ENCODE peak calls at places on chromosomes 12 and 14, in five cellular contexts. C is HCT116, S is cardiac fibroblast, P is brain microvascular endothelial cell, I is cardiac muscle cell. Q is an unnamed sample.

GRCh38 chr12:28884861-28885260 is 264.2 kb upstream of the FAR2 start:
- DNase-seq in I (no peak), C (no peak), P (no peak), S (no peak), Q (no peak)

GRCh38 chr12:56999456-56999855 is 6.9 kb downstream of the ZBTB39 start:
- DNase-seq in P (no peak), I (no peak), S (no peak), C (no peak), Q (no peak)

GRCh38 chr12:25099010-25099409 is 96.0 kb downstream of the DNAI7 start:
- DNase-seq in C (no peak), I (no peak), S (no peak), P (no peak), Q (no peak)

GRCh38 chr12:6831021-6831420 is 2.8 kb downstream of the P3H3 start:
- DNase-seq in I (no peak), C (no peak), S (no peak), P (no peak), Q (no peak)

GRCh38 chr14:57209561-57209960 is 59.1 kb downstream of the EXOC5 start:
- DNase-seq in I (no peak), C (no peak), S (peak; percentile 44), P (no peak), Q (no peak)

GRCh38 chr12:28222081-28222700 is 31.9 kb downstream of the CCDC91 start:
- DNase-seq in C (no peak), P (peak; percentile 12), S (no peak), I (no peak), Q (no peak)

GRCh38 chr12:31876568-31877424 is 82.4 kb upstream of the RESF1 start:
- DNase-seq in C (no peak), S (no peak), I (no peak), P (no peak), Q (no peak)

GRCh38 chr12:130139541-130139940 is 22.7 kb upstream of the FZD10 start:
- DNase-seq in C (no peak), I (no peak), P (no peak), S (no peak), Q (no peak)

GRCh38 chr12:116434155-116435065 is 124.8 kb upstream of the MAP1LC3B2 start:
- DNase-seq in S (peak; percentile 88), C (peak; percentile 91), P (peak; percentile 80), I (peak; percentile 89), Q (peak; percentile 53)

GRCh38 chr14:62064741-62065323 is 302.6 kb downstream of the SNAPC1 start:
- DNase-seq in S (no peak), C (no peak), I (no peak), P (no peak), Q (no peak)

GRCh38 chr12:111488271-111488670 is 82.5 kb downstream of the SH2B3 start:
- DNase-seq in I (no peak), C (no peak), S (peak; percentile 84), P (peak; percentile 48), Q (no peak)

GRCh38 chr14:70909788-70910614 is 2.7 kb downstream of the PCNX1 start:
- DNase-seq in S (no peak), P (no peak), I (no peak), C (no peak), Q (no peak)

GRCh38 chr12:68470664-68471328 is 138.6 kb upstream of the MDM1 start:
- DNase-seq in S (no peak), P (no peak), I (no peak), C (no peak), Q (no peak)

GRCh38 chr12:120474092-120474960 is 4.8 kb upstream of the SRSF9 start:
- DNase-seq in P (peak; percentile 66), I (no peak), C (peak; percentile 80), S (peak; percentile 77), Q (peak; percentile 74)

GRCh38 chr12:114672817-114673168 is 11.2 kb downstream of the TBX3 start:
- DNase-seq in I (no peak), C (no peak), P (no peak), S (no peak), Q (no peak)

GRCh38 chr12:114670257-114670955 is 13.6 kb downstream of the TBX3 start:
- DNase-seq in I (no peak), S (peak; percentile 37), C (no peak), P (no peak), Q (no peak)

GRCh38 chr12:114671321-114671663 is 12.7 kb downstream of the TBX3 start:
- DNase-seq in S (peak; percentile 27), P (no peak), I (no peak), C (no peak), Q (no peak)

GRCh38 chr12:114673169-114673833 is 10.7 kb downstream of the TBX3 start:
- DNase-seq in S (peak; percentile 68), I (peak; percentile 82), P (no peak), C (no peak), Q (no peak)

DNA sequence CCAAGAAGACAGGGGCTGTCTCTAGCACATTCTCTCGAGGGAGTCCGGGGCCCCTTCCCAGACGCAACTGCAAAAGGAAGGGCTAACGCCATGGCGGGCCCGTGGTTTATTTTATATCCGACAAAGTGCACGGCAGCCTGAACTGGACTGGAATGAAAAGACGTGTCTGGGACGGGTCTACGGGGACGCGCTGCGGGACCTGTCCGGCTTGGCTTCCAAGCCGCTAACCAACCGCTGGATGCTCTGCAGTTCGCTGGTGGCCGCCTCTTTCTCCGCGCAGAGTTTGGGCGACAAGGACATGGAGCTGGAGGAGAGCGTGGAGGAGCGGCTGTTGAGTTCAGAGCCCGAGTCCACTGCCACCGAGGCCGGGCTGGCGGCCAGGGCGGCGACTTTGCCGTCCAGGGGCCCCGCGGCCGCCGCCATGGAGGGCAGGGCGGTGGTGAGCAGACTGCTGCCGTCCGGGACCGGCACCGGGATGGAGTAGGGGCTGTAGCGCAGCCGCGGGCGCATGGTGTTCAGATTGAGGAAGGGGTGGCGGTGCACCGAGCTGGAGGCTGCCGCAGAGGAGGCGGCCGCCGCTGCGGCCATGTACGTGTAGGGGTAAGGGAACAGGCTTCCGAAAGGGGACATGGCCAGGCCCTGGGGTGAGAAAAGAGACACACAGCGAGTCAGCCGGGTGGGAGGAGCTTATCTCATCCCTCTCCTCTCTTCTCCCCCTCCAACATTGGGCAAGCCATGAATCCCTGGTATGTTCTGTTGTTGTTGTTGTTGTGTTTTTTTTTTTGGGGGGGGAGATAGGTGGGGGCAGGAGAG is 12.1 kb downstream of the TBX3 start:
- DNase-seq in P (no peak), I (no peak), C (no peak), S (peak; percentile 62), Q (no peak)
- H3K4me3 ChIP-seq in P (peak overlapping the region; percentile 26), I (peak overlapping the region; percentile 6), C (no peak overlapping the region), S (peak overlapping the region; percentile 26), Q (peak overlapping the region; percentile 13)

GRCh38 chr12:118526255-118527095 is 150.1 kb downstream of the SUDS3 start:
- DNase-seq in P (no peak), S (no peak), I (no peak), C (no peak), Q (no peak)
- H3K4me3 ChIP-seq in P (no peak overlapping the region), S (no peak overlapping the region), I (no peak overlapping the region), C (no peak overlapping the region), Q (no peak overlapping the region)

GRCh38 chr14:101475468-101476257 is 85.6 kb upstream of the DIO3 start:
- DNase-seq in S (peak; percentile 60), I (no peak), C (no peak), P (peak; percentile 26), Q (peak; percentile 26)
- H3K4me3 ChIP-seq in S (no peak overlapping the region), I (no peak overlapping the region), C (no peak overlapping the region), P (no peak overlapping the region), Q (no peak overlapping the region)

DNA sequence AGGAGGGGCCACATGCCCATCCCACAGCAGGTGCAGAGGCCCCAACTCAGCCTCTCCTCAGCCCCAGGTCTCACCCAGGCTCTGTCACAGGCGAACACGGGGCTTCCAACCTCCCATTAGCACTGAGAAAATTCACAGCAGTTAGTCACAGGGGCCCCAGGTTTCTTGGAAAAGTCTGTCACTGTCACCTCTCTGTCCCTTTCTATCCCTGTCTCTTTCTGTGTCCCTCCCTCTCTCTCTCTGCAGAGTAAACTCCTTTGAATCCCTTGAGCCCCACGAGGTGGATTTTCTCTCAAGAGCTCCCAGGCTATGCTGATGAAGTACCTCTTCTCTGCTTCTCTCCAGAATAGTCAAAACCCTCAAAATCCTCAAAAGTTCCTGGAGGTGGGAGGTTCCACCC is 14.0 kb upstream of the ENDOU start:
- DNase-seq in C (no peak), I (no peak), P (no peak), S (no peak), Q (no peak)
- H3K4me3 ChIP-seq in C (no peak overlapping the region), I (no peak overlapping the region), P (no peak overlapping the region), S (no peak overlapping the region), Q (no peak overlapping the region)

DNA sequence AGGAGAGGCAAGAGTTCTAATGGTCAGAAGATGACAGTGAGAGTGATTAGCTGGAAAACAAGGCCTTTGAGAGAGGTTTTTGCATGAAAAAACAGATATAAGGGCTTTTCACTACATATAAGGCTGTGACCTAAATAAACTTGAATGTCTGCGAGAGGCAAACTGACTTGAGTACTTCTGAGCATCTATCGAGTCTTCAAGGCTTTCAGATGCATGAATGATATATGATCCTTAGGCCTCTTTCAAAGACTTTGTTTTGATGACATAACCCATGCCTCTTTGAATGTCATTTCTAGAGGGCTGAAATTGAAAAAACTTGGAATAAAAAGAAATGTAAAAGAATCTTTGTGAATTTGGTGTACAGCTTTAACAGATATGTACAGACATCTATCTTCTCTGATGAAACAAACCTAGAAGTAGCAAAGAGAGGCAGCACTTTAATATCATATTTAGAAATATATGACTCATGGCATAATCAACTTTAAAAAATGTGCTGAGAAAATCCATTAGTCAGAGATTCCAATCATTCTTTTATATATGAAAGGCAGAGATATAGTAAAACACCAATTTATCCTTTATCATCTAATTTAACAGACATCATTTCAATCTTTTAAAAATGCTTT is 72.6 kb downstream of the PPM1H start:
- DNase-seq in S (peak; percentile 72), C (no peak), I (no peak), P (no peak), Q (no peak)
- H3K4me3 ChIP-seq in S (no peak overlapping the region), C (no peak overlapping the region), I (no peak overlapping the region), P (no peak overlapping the region), Q (no peak overlapping the region)

DNA sequence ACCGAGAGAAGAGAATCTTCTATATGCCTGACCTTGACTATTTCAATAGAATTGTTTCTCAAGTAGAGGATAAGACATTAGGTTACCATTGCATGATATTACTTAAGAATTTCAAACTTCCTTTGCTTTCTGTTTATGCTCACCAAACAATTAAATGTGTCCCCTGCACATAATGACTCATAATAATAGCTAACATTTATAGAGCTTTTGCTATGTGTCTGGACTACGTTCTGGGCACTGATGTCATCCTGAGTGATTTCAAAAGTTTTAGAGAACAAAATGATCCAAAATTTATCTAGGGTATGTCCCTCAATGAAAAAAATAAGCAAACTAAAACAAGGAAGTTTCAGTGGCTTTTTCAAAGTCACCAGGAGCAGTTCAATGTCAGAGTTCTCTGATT is 38.8 kb downstream of the SLC15A5 start:
- DNase-seq in I (no peak), C (no peak), P (no peak), S (peak; percentile 85), Q (no peak)
- H3K4me3 ChIP-seq in I (no peak overlapping the region), C (no peak overlapping the region), P (no peak overlapping the region), S (no peak overlapping the region), Q (no peak overlapping the region)

GRCh38 chr12:4152145-4152795 is 121.3 kb upstream of the CCND2 start:
- DNase-seq in I (no peak), P (no peak), C (no peak), S (no peak), Q (no peak)
- H3K4me3 ChIP-seq in I (no peak overlapping the region), P (no peak overlapping the region), C (no peak overlapping the region), S (no peak overlapping the region), Q (no peak overlapping the region)